ENCODE peak calls at places on chromosome 15, in seven cellular contexts. Z is SK-N-SH, T is nephron progenitor cell, F is right lobe of liver, L is lower lobe of right lung, K is Calu3, O is uterus. P is an unnamed sample.

GRCh38 chr15:44673639-44674038 is 10.2 kb upstream of the SPG11 start:
- DNase-seq in Z (no peak), T (no peak), F (no peak), L (no peak), K (no peak), O (no peak), P (no peak)

GRCh38 chr15:69414702-69415161 is 583 bp downstream of the KIF23 start:
- DNase-seq in Z (no peak), T (peak; percentile 67), F (peak; percentile 33), L (peak; percentile 61), K (peak; percentile 72), O (peak; percentile 38), P (peak; percentile 53)

GRCh38 chr15:78640840-78641733 is at the start of gene CHRNB4:
- DNase-seq in Z (peak; percentile 94), T (peak; percentile 92), F (no peak), L (no peak), K (peak; percentile 44), O (no peak), P (peak; percentile 48)

GRCh38 chr15:57916695-57917094 is 148.8 kb downstream of the ALDH1A2 start:
- DNase-seq in Z (no peak), T (no peak), F (no peak), L (no peak), K (no peak), O (no peak), P (no peak)

GRCh38 chr15:90596943-90597342 is 67.2 kb downstream of the CRTC3 start:
- DNase-seq in Z (no peak), T (no peak), F (no peak), L (no peak), K (no peak), O (no peak), P (no peak)

GRCh38 chr15:22871481-22872076 is 33.1 kb downstream of the NIPA2 start:
- DNase-seq in Z (no peak), T (no peak), F (no peak), L (no peak), K (no peak), O (no peak), P (no peak)

GRCh38 chr15:92614791-92615785 is 40.5 kb downstream of the FAM174B start:
- DNase-seq in Z (no peak), T (no peak), F (no peak), L (no peak), K (no peak), O (peak; percentile 11), P (peak; percentile 18)

GRCh38 chr15:74291101-74292071 is 55.3 kb downstream of the CCDC33 start:
- DNase-seq in Z (peak; percentile 85), T (peak; percentile 98), F (peak; percentile 71), L (peak; percentile 76), K (peak; percentile 89), O (peak; percentile 76), P (peak; percentile 95)

GRCh38 chr15:47066386-47066785 is 650.9 kb upstream of the SEMA6D start:
- DNase-seq in Z (no peak), T (no peak), F (no peak), L (no peak), K (no peak), O (no peak), P (no peak)

GRCh38 chr15:42130246-42130986 is 26.0 kb downstream of the PLA2G4F start:
- DNase-seq in Z (no peak), T (no peak), F (no peak), L (no peak), K (no peak), O (no peak), P (no peak)

GRCh38 chr15:66580643-66581042 is 14.8 kb upstream of the LCTL start:
- DNase-seq in Z (no peak), T (no peak), F (no peak), L (no peak), K (no peak), O (no peak), P (no peak)

DNA sequence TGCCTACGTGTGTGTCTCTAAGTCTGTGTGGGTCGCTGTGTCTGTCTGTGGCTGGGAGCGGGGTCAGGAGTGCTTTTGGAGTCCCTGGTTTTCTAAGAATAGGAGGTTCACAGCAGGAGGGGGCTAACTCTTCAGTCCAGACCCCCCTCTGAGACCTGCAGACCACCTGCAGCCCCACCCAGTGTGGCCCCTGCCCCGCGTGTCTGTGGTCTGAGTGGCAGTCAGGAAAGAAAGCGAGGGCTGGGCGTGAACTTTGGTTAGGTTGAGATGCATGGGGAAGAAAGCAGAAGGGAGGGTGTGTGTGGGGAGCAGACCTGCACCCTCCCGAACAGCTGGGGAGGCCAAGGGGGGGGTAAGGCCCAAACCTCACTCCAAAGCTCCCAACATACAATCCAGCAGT is 144.9 kb upstream of the TPM1 start:
- DNase-seq in Z (no peak), T (no peak), F (no peak), L (no peak), K (no peak), O (no peak), P (no peak)
- TF ChIP-seq CTCF in Z (no peak), T (no peak), F (no peak), L (no peak), K (no peak), O (no peak), P (no peak)

DNA sequence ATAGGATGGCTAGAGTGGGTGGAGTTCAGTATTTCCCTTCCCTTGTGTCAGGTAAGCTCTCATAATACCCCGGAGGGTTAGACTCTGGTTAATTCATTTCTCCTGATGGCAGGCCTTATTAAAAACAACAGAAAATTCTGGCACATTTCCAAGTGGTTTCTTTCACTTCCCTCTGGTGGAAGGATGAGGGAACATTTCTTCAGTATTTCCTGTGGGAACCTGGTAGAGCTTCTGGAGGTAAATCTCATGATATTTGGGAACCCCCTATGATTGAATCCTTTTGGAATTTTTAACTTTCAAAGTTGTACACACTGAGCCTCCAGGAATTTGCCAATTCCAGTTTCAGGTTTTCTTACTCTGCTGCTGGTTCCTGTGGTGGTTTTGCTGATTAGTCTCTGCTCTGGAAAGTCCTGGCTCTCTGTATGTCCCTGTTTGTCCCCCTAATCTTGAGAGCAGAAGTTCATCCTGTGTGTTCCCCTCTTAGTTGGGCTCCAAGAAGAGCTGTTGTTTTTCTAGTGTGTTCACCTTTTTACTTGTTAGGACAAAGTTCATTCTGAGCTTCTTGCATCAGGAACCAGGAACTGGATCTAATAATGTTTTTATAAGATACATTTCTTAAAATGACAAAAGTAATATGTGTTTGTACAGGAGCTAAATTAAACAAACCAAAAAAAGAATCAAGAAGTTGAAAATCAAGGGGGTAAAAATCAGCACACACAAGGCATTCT is 12.1 kb downstream of the CHRNA7 start:
- DNase-seq in Z (peak; percentile 51), T (no peak), F (no peak), L (no peak), K (no peak), O (no peak), P (no peak)
- TF ChIP-seq CTCF in Z (no peak), T (no peak), F (no peak), L (no peak), K (no peak), O (no peak), P (no peak)

GRCh38 chr15:37246856-37247255 is 146.5 kb upstream of the MEIS2 start:
- DNase-seq in Z (no peak), T (no peak), F (no peak), L (no peak), K (no peak), O (no peak), P (no peak)
- TF ChIP-seq CTCF in Z (no peak), T (no peak), F (no peak), L (no peak), K (no peak), O (no peak), P (no peak)

GRCh38 chr15:59249816-59250215 is 43.2 kb downstream of the LDHAL6B start:
- DNase-seq in Z (no peak), T (no peak), F (no peak), L (no peak), K (peak; percentile 56), O (no peak), P (no peak)

GRCh38 chr15:59244337-59244736 is 37.7 kb downstream of the LDHAL6B start:
- DNase-seq in Z (no peak), T (no peak), F (no peak), L (no peak), K (peak; percentile 56), O (no peak), P (no peak)

GRCh38 chr15:59245583-59245982 is 38.9 kb downstream of the LDHAL6B start:
- DNase-seq in Z (no peak), T (no peak), F (no peak), L (no peak), K (no peak), O (no peak), P (no peak)

GRCh38 chr15:59250249-59250648 is 43.6 kb downstream of the LDHAL6B start:
- DNase-seq in Z (no peak), T (no peak), F (no peak), L (no peak), K (peak; percentile 45), O (no peak), P (no peak)

GRCh38 chr15:59247364-59247763 is 40.7 kb downstream of the LDHAL6B start:
- DNase-seq in Z (peak; percentile 41), T (peak; percentile 39), F (peak; percentile 35), L (peak; percentile 51), K (peak; percentile 69), O (no peak), P (peak; percentile 62)
- TF ChIP-seq CTCF in Z (peak; percentile 79), T (peak; percentile 57), F (peak; percentile 72), L (peak; percentile 58), K (peak; percentile 44), O (peak; percentile 53), P (peak; percentile 52)

DNA sequence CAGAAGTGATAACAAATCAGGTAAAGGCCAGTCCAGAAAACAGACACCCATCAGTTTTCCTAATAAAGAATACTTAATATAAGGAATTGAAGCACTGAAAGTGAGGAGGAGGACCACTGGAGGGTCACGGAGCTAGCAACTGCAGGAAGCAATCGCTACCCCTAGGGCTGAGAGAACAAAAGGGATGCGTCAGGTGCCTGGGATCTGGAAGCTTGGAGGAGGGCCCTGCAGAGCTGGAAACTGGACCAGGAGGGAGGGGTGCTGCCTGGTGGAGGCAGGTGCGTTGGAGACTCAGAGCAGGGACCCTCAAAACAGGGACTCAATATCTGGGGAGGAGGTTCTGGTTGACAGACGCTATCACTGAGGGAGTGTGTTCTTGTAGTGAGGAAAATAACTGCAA is 308.1 kb upstream of the RASGRP1 start:
- DNase-seq in Z (no peak), T (no peak), F (no peak), L (no peak), K (no peak), O (no peak), P (no peak)
- TF ChIP-seq CTCF in Z (no peak), T (no peak), F (no peak), L (no peak), K (no peak), O (no peak), P (no peak)

GRCh38 chr15:82556315-82557035 is 16.2 kb upstream of the RPS17 start:
- DNase-seq in Z (no peak), T (no peak), F (no peak), L (no peak), K (no peak), O (no peak), P (no peak)
- TF ChIP-seq CTCF in Z (no peak), T (no peak), F (no peak), L (no peak), K (no peak), O (no peak), P (no peak)

GRCh38 chr15:50744601-50745000 is 20.9 kb downstream of the SPPL2A start:
- DNase-seq in Z (no peak), T (no peak), F (no peak), L (no peak), K (no peak), O (no peak), P (no peak)
- TF ChIP-seq CTCF in Z (no peak), T (no peak), F (no peak), L (no peak), K (no peak), O (no peak), P (no peak)